ENCODE peak calls at places on chromosome 20, in five cellular contexts. One of them, this sample, is unnamed.
A peak's percentile ranks its signal among the peaks of the same experiment; 100 is the strongest.

GRCh38 chr20:24339179-24339578 is 130.2 kb upstream of the SYNDIG1 start:
- DNase-seq in K562: no peak
- DNase-seq in GM12878: no peak
- DNase-seq in SK-N-SH: no peak
- DNase-seq in HepG2: no peak
- DNase-seq in this sample: no peak

GRCh38 chr20:35849726-35850125 is 77.9 kb downstream of the PHF20 start:
- DNase-seq in HepG2: no peak
- DNase-seq in GM12878: no peak
- DNase-seq in K562: no peak
- DNase-seq in SK-N-SH: no peak
- DNase-seq in this sample: no peak

GRCh38 chr20:39623584-39624234 is 661.6 kb downstream of the DHX35 start:
- DNase-seq in K562: no peak
- DNase-seq in HepG2: no peak
- DNase-seq in GM12878: no peak
- DNase-seq in SK-N-SH: no peak
- DNase-seq in this sample: no peak

GRCh38 chr20:49400904-49401303 is 81.6 kb downstream of the KCNB1 start:
- DNase-seq in SK-N-SH: no peak
- DNase-seq in GM12878: no peak
- DNase-seq in HepG2: no peak
- DNase-seq in K562: no peak
- DNase-seq in this sample: no peak

GRCh38 chr20:34983995-34984735 is 28.5 kb downstream of the MYH7B start:
- DNase-seq in SK-N-SH: no peak
- DNase-seq in GM12878: no peak
- DNase-seq in HepG2: no peak
- DNase-seq in K562: no peak
- DNase-seq in this sample: no peak

GRCh38 chr20:35004749-35005462 is 49.2 kb downstream of the MYH7B start:
- DNase-seq in SK-N-SH: no peak
- DNase-seq in K562: no peak
- DNase-seq in HepG2: no peak
- DNase-seq in GM12878: no peak
- DNase-seq in this sample: no peak

GRCh38 chr20:35200255-35200654 is 26.2 kb upstream of the MMP24 start:
- DNase-seq in HepG2: no peak
- DNase-seq in GM12878: no peak
- DNase-seq in K562: no peak
- DNase-seq in SK-N-SH: no peak
- DNase-seq in this sample: no peak

GRCh38 chr20:38840053-38840893 is 34.8 kb downstream of the PPP1R16B start:
- DNase-seq in K562: peak; percentile 52
- DNase-seq in SK-N-SH: no peak
- DNase-seq in HepG2: no peak
- DNase-seq in GM12878: no peak
- DNase-seq in this sample: no peak

GRCh38 chr20:48405909-48406308 is 421.9 kb downstream of the PREX1 start:
- DNase-seq in GM12878: no peak
- DNase-seq in K562: peak; percentile 10
- DNase-seq in HepG2: peak; percentile 56
- DNase-seq in SK-N-SH: peak; percentile 46
- DNase-seq in this sample: no peak

GRCh38 chr20:19778404-19778803 is 20.3 kb downstream of the RIN2 start:
- DNase-seq in K562: no peak
- DNase-seq in SK-N-SH: no peak
- DNase-seq in HepG2: no peak
- DNase-seq in GM12878: no peak
- DNase-seq in this sample: no peak

GRCh38 chr20:62502496-62503095 is 26.8 kb upstream of the GATA5 start:
- DNase-seq in SK-N-SH: no peak
- DNase-seq in K562: no peak
- DNase-seq in GM12878: no peak
- DNase-seq in HepG2: no peak
- DNase-seq in this sample: no peak

GRCh38 chr20:1345030-1345755 is 16.3 kb upstream of the SDCBP2 start:
- DNase-seq in GM12878: no peak
- DNase-seq in SK-N-SH: no peak
- DNase-seq in K562: no peak
- DNase-seq in HepG2: no peak
- DNase-seq in this sample: no peak

GRCh38 chr20:35663813-35664543 is 722 bp downstream of the CPNE1 start:
- DNase-seq in K562: peak; percentile 68
- DNase-seq in SK-N-SH: peak; percentile 59
- DNase-seq in GM12878: no peak
- DNase-seq in HepG2: peak; percentile 61
- DNase-seq in this sample: no peak

GRCh38 chr20:16273812-16274560 is 299.3 kb downstream of the KIF16B start:
- DNase-seq in K562: no peak
- DNase-seq in HepG2: no peak
- DNase-seq in SK-N-SH: peak; percentile 68
- DNase-seq in GM12878: no peak
- DNase-seq in this sample: no peak

GRCh38 chr20:61525781-61526431 is 273.8 kb downstream of the CDH4 start:
- DNase-seq in K562: peak; percentile 89
- DNase-seq in SK-N-SH: no peak
- DNase-seq in GM12878: no peak
- DNase-seq in HepG2: no peak
- DNase-seq in this sample: no peak

GRCh38 chr20:22601361-22602141 is 17.2 kb upstream of the FOXA2 start:
- DNase-seq in GM12878: no peak
- DNase-seq in SK-N-SH: no peak
- DNase-seq in HepG2: peak; percentile 20
- DNase-seq in K562: no peak
- DNase-seq in this sample: no peak

GRCh38 chr20:29873946-29874345 is 1383.5 kb upstream of the DEFB115 start:
- DNase-seq in SK-N-SH: peak; percentile 61
- DNase-seq in GM12878: no peak
- DNase-seq in HepG2: no peak
- DNase-seq in K562: peak; percentile 39
- DNase-seq in this sample: peak; percentile 32

GRCh38 chr20:17806739-17807441 is 107.1 kb downstream of the BANF2 start:
- DNase-seq in GM12878: no peak
- DNase-seq in SK-N-SH: peak; percentile 66
- DNase-seq in HepG2: no peak
- DNase-seq in K562: peak; percentile 20
- DNase-seq in this sample: no peak

GRCh38 chr20:6814945-6815344 is 47.5 kb downstream of the BMP2 start:
- DNase-seq in GM12878: no peak
- DNase-seq in HepG2: no peak
- DNase-seq in SK-N-SH: no peak
- DNase-seq in K562: no peak
- DNase-seq in this sample: no peak

GRCh38 chr20:50140339-50140859 is 13.1 kb downstream of the PEDS1 start:
- DNase-seq in K562: no peak
- DNase-seq in HepG2: no peak
- DNase-seq in GM12878: no peak
- DNase-seq in SK-N-SH: no peak
- DNase-seq in this sample: no peak

DNA sequence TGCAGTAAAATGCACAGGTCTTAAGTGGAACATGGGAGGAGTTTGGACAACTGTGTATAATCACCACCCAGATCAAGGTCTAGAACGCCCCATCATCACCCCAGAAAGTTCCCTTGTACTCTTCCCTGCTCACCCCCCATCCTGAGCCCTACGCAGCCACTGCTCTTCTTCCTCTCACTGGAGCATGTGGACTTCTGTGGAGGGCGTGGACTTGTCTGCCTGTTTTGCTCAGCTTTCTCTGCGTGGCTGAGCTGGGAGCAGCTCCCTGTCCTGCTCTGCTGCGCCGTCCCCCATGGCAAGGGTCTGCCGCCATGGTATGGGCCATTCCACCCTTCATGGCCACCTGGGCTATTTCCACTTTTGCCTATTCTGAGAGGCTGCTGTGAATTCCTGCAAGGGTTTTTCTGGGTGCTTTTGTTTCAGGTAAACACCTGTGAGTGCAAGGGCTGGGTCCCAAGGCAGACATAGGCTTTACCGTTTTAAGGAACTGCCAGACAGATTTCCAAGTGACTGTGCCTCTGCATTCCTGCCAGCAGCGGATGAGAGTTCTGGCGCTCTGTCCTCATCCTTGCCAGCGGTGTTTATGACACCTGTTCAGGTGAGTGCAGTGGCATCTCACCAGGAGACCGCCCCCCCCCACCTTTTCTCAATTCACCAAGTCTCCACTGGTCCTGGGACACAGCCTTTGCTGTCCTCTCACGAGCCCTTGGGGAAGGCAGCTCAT is 19.7 kb downstream of the PCK1 start:
- DNase-seq in GM12878: no peak
- DNase-seq in HepG2: no peak
- DNase-seq in K562: no peak
- DNase-seq in SK-N-SH: no peak
- DNase-seq in this sample: no peak
- TF ChIP-seq POLR2AphosphoS5 in GM12878: no peak
- TF ChIP-seq POLR2AphosphoS5 in HepG2: no peak
- TF ChIP-seq POLR2AphosphoS5 in K562: no peak
- TF ChIP-seq POLR2AphosphoS5 in SK-N-SH: no peak
- TF ChIP-seq POLR2AphosphoS5 in this sample: no peak

DNA sequence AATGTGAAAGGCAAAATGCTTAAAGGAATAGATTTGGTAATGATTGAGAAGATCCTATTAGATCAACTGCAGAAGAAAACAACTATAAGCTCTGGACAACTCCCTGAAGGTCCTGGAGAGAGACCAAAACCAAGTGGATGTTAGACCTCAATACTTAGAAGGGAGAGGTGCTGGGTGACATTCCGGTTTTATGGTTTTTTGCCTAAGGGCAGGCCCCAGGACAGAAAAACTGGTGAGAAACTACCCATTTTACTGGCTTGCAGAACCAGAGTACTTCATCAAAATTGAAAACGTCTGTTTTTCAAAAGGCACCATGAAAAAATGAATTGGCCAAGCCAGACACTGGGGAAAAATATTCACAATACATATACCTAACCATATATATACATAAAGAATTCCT is 26.3 kb downstream of the SAMHD1 start:
- DNase-seq in K562: no peak
- DNase-seq in SK-N-SH: no peak
- DNase-seq in HepG2: no peak
- DNase-seq in GM12878: no peak
- DNase-seq in this sample: no peak
- TF ChIP-seq REST in K562: no peak
- TF ChIP-seq REST in SK-N-SH: no peak
- TF ChIP-seq REST in HepG2: no peak
- TF ChIP-seq REST in GM12878: no peak
- TF ChIP-seq REST in this sample: no peak

GRCh38 chr20:10843161-10843711 is 169.4 kb upstream of the JAG1 start:
- DNase-seq in GM12878: no peak
- DNase-seq in HepG2: no peak
- DNase-seq in SK-N-SH: no peak
- DNase-seq in K562: no peak
- DNase-seq in this sample: no peak
- TF ChIP-seq GABPA in GM12878: no peak
- TF ChIP-seq GABPA in HepG2: no peak
- TF ChIP-seq GABPA in SK-N-SH: no peak
- TF ChIP-seq GABPA in K562: no peak
- TF ChIP-seq GABPA in this sample: no peak

GRCh38 chr20:59322813-59323469 is 22.5 kb downstream of the EDN3 start:
- DNase-seq in SK-N-SH: no peak
- DNase-seq in HepG2: no peak
- DNase-seq in GM12878: no peak
- DNase-seq in K562: no peak
- DNase-seq in this sample: no peak
- TF ChIP-seq POLR2AphosphoS5 in SK-N-SH: no peak
- TF ChIP-seq POLR2AphosphoS5 in HepG2: no peak
- TF ChIP-seq POLR2AphosphoS5 in GM12878: no peak
- TF ChIP-seq POLR2AphosphoS5 in K562: no peak
- TF ChIP-seq POLR2AphosphoS5 in this sample: no peak

GRCh38 chr20:31713312-31714049 is 9.2 kb downstream of the BCL2L1 start:
- DNase-seq in GM12878: no peak
- DNase-seq in K562: no peak
- DNase-seq in SK-N-SH: no peak
- DNase-seq in HepG2: peak; percentile 81
- DNase-seq in this sample: no peak
- TF ChIP-seq REST in GM12878: no peak
- TF ChIP-seq REST in K562: no peak
- TF ChIP-seq REST in SK-N-SH: peak; percentile 63
- TF ChIP-seq REST in HepG2: no peak
- TF ChIP-seq REST in this sample: no peak

GRCh38 chr20:4283011-4283410 is 267.7 kb upstream of the RNF24 start:
- DNase-seq in GM12878: no peak
- DNase-seq in SK-N-SH: no peak
- DNase-seq in HepG2: no peak
- DNase-seq in K562: no peak
- DNase-seq in this sample: no peak
- TF ChIP-seq GABPA in GM12878: no peak
- TF ChIP-seq GABPA in SK-N-SH: no peak
- TF ChIP-seq GABPA in HepG2: no peak
- TF ChIP-seq GABPA in K562: no peak
- TF ChIP-seq GABPA in this sample: no peak

GRCh38 chr20:10511507-10512231 is 76.6 kb downstream of the SLX4IP start:
- DNase-seq in GM12878: peak; percentile 94
- DNase-seq in HepG2: peak; percentile 87
- DNase-seq in SK-N-SH: no peak
- DNase-seq in K562: peak; percentile 93
- DNase-seq in this sample: peak; percentile 94

GRCh38 chr20:10511166-10511506 is 76.0 kb downstream of the SLX4IP start:
- DNase-seq in HepG2: no peak
- DNase-seq in SK-N-SH: no peak
- DNase-seq in GM12878: no peak
- DNase-seq in K562: no peak
- DNase-seq in this sample: no peak

GRCh38 chr20:10513091-10513490 is 78.0 kb downstream of the SLX4IP start:
- DNase-seq in GM12878: no peak
- DNase-seq in K562: no peak
- DNase-seq in SK-N-SH: no peak
- DNase-seq in HepG2: no peak
- DNase-seq in this sample: no peak

GRCh38 chr20:10516529-10516928 is 81.4 kb downstream of the SLX4IP start:
- DNase-seq in HepG2: no peak
- DNase-seq in GM12878: no peak
- DNase-seq in K562: no peak
- DNase-seq in SK-N-SH: no peak
- DNase-seq in this sample: no peak

GRCh38 chr20:10513931-10514575 is 78.9 kb downstream of the SLX4IP start:
- DNase-seq in SK-N-SH: no peak
- DNase-seq in K562: no peak
- DNase-seq in GM12878: no peak
- DNase-seq in HepG2: no peak
- DNase-seq in this sample: no peak
- TF ChIP-seq POLR2AphosphoS5 in SK-N-SH: no peak
- TF ChIP-seq POLR2AphosphoS5 in K562: no peak
- TF ChIP-seq POLR2AphosphoS5 in GM12878: no peak
- TF ChIP-seq POLR2AphosphoS5 in HepG2: no peak
- TF ChIP-seq POLR2AphosphoS5 in this sample: no peak

GRCh38 chr20:46328180-46328882 is 20.0 kb upstream of the CDH22 start:
- DNase-seq in K562: no peak
- DNase-seq in HepG2: no peak
- DNase-seq in SK-N-SH: no peak
- DNase-seq in GM12878: no peak
- DNase-seq in this sample: no peak

GRCh38 chr20:46332373-46333135 is 24.3 kb upstream of the CDH22 start:
- DNase-seq in HepG2: no peak
- DNase-seq in GM12878: no peak
- DNase-seq in K562: no peak
- DNase-seq in SK-N-SH: peak; percentile 65
- DNase-seq in this sample: no peak

GRCh38 chr20:46330831-46331371 is 22.6 kb upstream of the CDH22 start:
- DNase-seq in GM12878: no peak
- DNase-seq in K562: no peak
- DNase-seq in SK-N-SH: no peak
- DNase-seq in HepG2: no peak
- DNase-seq in this sample: no peak

GRCh38 chr20:46331612-46332361 is 23.5 kb upstream of the CDH22 start:
- DNase-seq in GM12878: no peak
- DNase-seq in SK-N-SH: no peak
- DNase-seq in HepG2: no peak
- DNase-seq in K562: no peak
- DNase-seq in this sample: no peak

GRCh38 chr20:46330072-46330763 is 21.9 kb upstream of the CDH22 start:
- DNase-seq in SK-N-SH: peak; percentile 55
- DNase-seq in HepG2: no peak
- DNase-seq in K562: no peak
- DNase-seq in GM12878: no peak
- DNase-seq in this sample: no peak
- TF ChIP-seq REST in SK-N-SH: no peak
- TF ChIP-seq REST in HepG2: no peak
- TF ChIP-seq REST in K562: no peak
- TF ChIP-seq REST in GM12878: no peak
- TF ChIP-seq REST in this sample: no peak

This sample was measured in HL-60.